ENCODE peak calls at places on chromosomes 2 and 18, in eight cellular contexts. S, E, Q, P, W, B, I and J are unnamed samples.

GRCh38 chr2:7007846-7008741 is 90.9 kb downstream of the RNF144A start:
- DNase-seq in S (no peak), E (peak; percentile 86), Q (no peak), P (peak; percentile 39), W (peak; percentile 83), B (no peak), I (peak; percentile 90), J (peak; percentile 91)

GRCh38 chr18:36112302-36112701 is 16.8 kb downstream of the SLC39A6 start:
- DNase-seq in S (no peak), E (no peak), Q (no peak), P (no peak), W (no peak), B (no peak), I (no peak), J (no peak)

GRCh38 chr2:152525277-152525838 is 190.4 kb downstream of the FMNL2 start:
- DNase-seq in S (no peak), E (no peak), Q (peak; percentile 64), P (peak; percentile 20), W (no peak), B (no peak), I (no peak), J (no peak)

GRCh38 chr2:32235315-32235714 is 29.4 kb downstream of the NLRC4 start:
- DNase-seq in S (no peak), E (no peak), Q (peak; percentile 19), P (no peak), W (no peak), B (no peak), I (no peak), J (no peak)

GRCh38 chr2:226981731-226982373 is 146.0 kb downstream of the RHBDD1 start:
- DNase-seq in S (no peak), E (no peak), Q (no peak), P (no peak), W (no peak), B (no peak), I (no peak), J (no peak)

GRCh38 chr18:37299471-37300304 is 265.9 kb downstream of the CELF4 start:
- DNase-seq in S (peak; percentile 69), E (peak; percentile 86), Q (peak; percentile 93), P (peak; percentile 47), W (peak; percentile 85), B (peak; percentile 46), I (no peak), J (peak; percentile 31)

GRCh38 chr2:145350011-145350410 is 830.1 kb upstream of the ZEB2 start:
- DNase-seq in S (no peak), E (no peak), Q (peak; percentile 81), P (no peak), W (no peak), B (no peak), I (no peak), J (no peak)

GRCh38 chr2:219155054-219155644 is 5.5 kb downstream of the NHEJ1 start:
- DNase-seq in S (peak; percentile 64), E (peak; percentile 63), Q (peak; percentile 73), P (peak; percentile 47), W (no peak), B (peak; percentile 78), I (no peak), J (no peak)

GRCh38 chr18:27413495-27414401 is 228.6 kb upstream of the CHST9 start:
- DNase-seq in S (no peak), E (peak; percentile 80), Q (no peak), P (no peak), W (no peak), B (no peak), I (no peak), J (peak; percentile 25)

GRCh38 chr2:128591022-128591840 is 272.6 kb upstream of the HS6ST1 start:
- DNase-seq in S (no peak), E (no peak), Q (no peak), P (no peak), W (no peak), B (no peak), I (peak; percentile 51), J (no peak)

GRCh38 chr2:240581811-240582210 is 4.7 kb upstream of the CAPN10 start:
- DNase-seq in S (no peak), E (no peak), Q (no peak), P (no peak), W (no peak), B (no peak), I (no peak), J (no peak)

GRCh38 chr18:49944681-49945080 is 131.3 kb upstream of the ACAA2 start:
- DNase-seq in S (no peak), E (no peak), Q (peak; percentile 7), P (no peak), W (no peak), B (no peak), I (no peak), J (no peak)

GRCh38 chr18:50644807-50645206 is 84.9 kb downstream of the MAPK4 start:
- DNase-seq in S (peak; percentile 11), E (no peak), Q (no peak), P (peak; percentile 6), W (no peak), B (peak; percentile 23), I (no peak), J (no peak)

GRCh38 chr2:216694201-216694825 is 1.0 kb downstream of the IGFBP5 start:
- DNase-seq in S (peak; percentile 21), E (no peak), Q (no peak), P (no peak), W (no peak), B (no peak), I (no peak), J (peak; percentile 78)
- TF ChIP-seq POLR2A in S (no peak), E (no peak), Q (no peak), P (no peak), W (no peak), B (no peak), I (peak; percentile 11), J (peak; percentile 77)

GRCh38 chr18:9952633-9953416 is 39.0 kb downstream of the VAPA start:
- DNase-seq in S (no peak), E (no peak), Q (no peak), P (peak; percentile 36), W (no peak), B (no peak), I (no peak), J (no peak)
- TF ChIP-seq POLR2A in S (no peak), E (no peak), Q (no peak), P (no peak), W (no peak), B (no peak), I (no peak), J (no peak)

GRCh38 chr2:150466770-150467640 is 20.5 kb downstream of the RND3 start:
- DNase-seq in S (no peak), E (no peak), Q (peak; percentile 86), P (no peak), W (no peak), B (no peak), I (no peak), J (no peak)
- TF ChIP-seq POLR2A in S (no peak), E (no peak), Q (peak; percentile 2), P (no peak), W (no peak), B (no peak), I (no peak), J (no peak)

GRCh38 chr2:189524746-189525145 is 55.8 kb downstream of the SLC40A1 start:
- DNase-seq in S (no peak), E (no peak), Q (no peak), P (no peak), W (no peak), B (no peak), I (no peak), J (no peak)

GRCh38 chr2:189521686-189522434 is 58.7 kb downstream of the SLC40A1 start:
- DNase-seq in S (no peak), E (no peak), Q (peak; percentile 56), P (no peak), W (no peak), B (no peak), I (no peak), J (no peak)

GRCh38 chr2:189526241-189526640 is 54.3 kb downstream of the SLC40A1 start:
- DNase-seq in S (no peak), E (no peak), Q (no peak), P (no peak), W (no peak), B (no peak), I (no peak), J (no peak)

GRCh38 chr2:189519631-189520387 is 60.8 kb downstream of the SLC40A1 start:
- DNase-seq in S (no peak), E (no peak), Q (no peak), P (no peak), W (no peak), B (no peak), I (no peak), J (no peak)

DNA sequence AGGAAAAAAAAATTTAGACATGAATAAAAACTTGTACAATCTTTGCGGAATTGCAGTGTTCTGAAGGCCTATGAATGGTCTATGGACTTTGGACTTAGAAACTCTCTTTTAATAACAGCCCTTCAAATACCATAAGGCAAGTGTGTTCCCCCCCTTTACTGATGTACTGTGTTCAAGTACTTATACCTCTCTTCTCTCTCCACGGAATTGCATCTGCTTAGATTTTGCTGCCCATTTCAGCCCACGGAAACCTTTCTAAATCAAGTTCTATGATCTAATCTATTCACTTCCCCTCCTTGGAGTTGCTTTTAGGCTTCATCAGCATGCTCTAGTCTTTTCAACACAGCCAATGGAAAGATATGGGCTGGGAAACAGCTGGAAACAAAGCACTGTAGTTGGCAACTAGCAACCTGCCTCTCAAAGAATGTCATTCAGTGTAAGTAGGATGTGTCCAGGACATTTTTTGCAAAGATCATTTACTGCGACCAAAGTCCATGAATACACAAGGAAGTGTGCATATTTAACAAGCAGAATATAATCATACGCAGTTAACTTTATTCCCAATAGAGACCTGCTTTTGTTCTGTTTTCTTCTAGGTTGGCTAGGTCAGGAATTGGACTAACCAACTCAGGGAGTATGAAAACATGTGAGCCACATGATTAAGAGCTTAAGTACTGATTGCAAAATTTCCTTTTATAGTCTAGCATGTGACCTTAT is 58.0 kb downstream of the SLC40A1 start:
- DNase-seq in S (no peak), E (peak; percentile 27), Q (no peak), P (no peak), W (no peak), B (no peak), I (no peak), J (no peak)
- TF ChIP-seq POLR2A in S (no peak), E (no peak), Q (no peak), P (no peak), W (no peak), B (no peak), I (no peak), J (no peak)